ENCODE peak calls at places on chromosome X, in seven cellular contexts. T, G, Q, R, C, F and Z are unnamed samples.

GRCh38 chrX:106898462-106898861 is 4.7 kb downstream of the RIPPLY1 start:
- DNase-seq in T (no peak), G (no peak), Q (no peak), R (peak), C (no peak), F (peak), Z (peak)

GRCh38 chrX:154098551-154098950 is 1.0 kb upstream of the MECP2 start:
- DNase-seq in T (no peak), G (no peak), Q (no peak), R (no peak), C (no peak), F (no peak), Z (no peak)

GRCh38 chrX:107659768-107660167 is 31.5 kb downstream of the PRPS1 start:
- DNase-seq in T (no peak), G (no peak), Q (no peak), R (peak), C (no peak), F (peak), Z (peak)

GRCh38 chrX:74431807-74432206 is 10.5 kb downstream of the SLC16A2 start:
- DNase-seq in T (no peak), G (no peak), Q (no peak), R (no peak), C (no peak), F (no peak), Z (no peak)

GRCh38 chrX:3176439-3176820 is 135.2 kb downstream of the ARSF start:
- DNase-seq in T (no peak), G (no peak), Q (peak), R (no peak), C (no peak), F (no peak), Z (no peak)

GRCh38 chrX:19611636-19612376 is 96.5 kb upstream of the MAP3K15 start:
- DNase-seq in T (no peak), G (no peak), Q (no peak), R (no peak), C (no peak), F (no peak), Z (no peak)

GRCh38 chrX:129965166-129965565 is 17.3 kb upstream of the BCORL1 start:
- DNase-seq in T (no peak), G (no peak), Q (no peak), R (no peak), C (no peak), F (no peak), Z (no peak)

GRCh38 chrX:1661048-1661921 is 46.4 kb downstream of the ASMT start:
- DNase-seq in T (peak), G (no peak), Q (no peak), R (no peak), C (peak), F (no peak), Z (peak)

GRCh38 chrX:105765691-105766090 is 56.6 kb upstream of the NRK start:
- DNase-seq in T (no peak), G (no peak), Q (no peak), R (no peak), C (no peak), F (no peak), Z (no peak)

GRCh38 chrX:34656467-34656841 is 631 bp downstream of the TMEM47 start:
- DNase-seq in T (peak), G (no peak), Q (no peak), R (no peak), C (peak), F (no peak), Z (no peak)

GRCh38 chrX:13257223-13258051 is 62.4 kb downstream of the ATXN3L start:
- DNase-seq in T (no peak), G (no peak), Q (no peak), R (no peak), C (no peak), F (no peak), Z (peak)

GRCh38 chrX:120795301-120795700 is 80.4 kb downstream of the CT47B1 start:
- DNase-seq in T (no peak), G (no peak), Q (no peak), R (no peak), C (no peak), F (no peak), Z (no peak)

GRCh38 chrX:101078716-101079115 is at the start of gene TMEM35A:
- DNase-seq in T (no peak), G (no peak), Q (no peak), R (peak), C (no peak), F (no peak), Z (no peak)

GRCh38 chrX:24482823-24483410 is 17.8 kb downstream of the PDK3 start:
- DNase-seq in T (no peak), G (no peak), Q (peak), R (no peak), C (no peak), F (no peak), Z (no peak)

GRCh38 chrX:122868626-122869025 is 315.5 kb upstream of the GRIA3 start:
- DNase-seq in T (no peak), G (no peak), Q (no peak), R (no peak), C (no peak), F (no peak), Z (no peak)

GRCh38 chrX:57821703-57822375 is 88.4 kb downstream of the ZXDA start:
- DNase-seq in T (peak), G (no peak), Q (no peak), R (peak), C (no peak), F (peak), Z (peak)

GRCh38 chrX:10756365-10756915 is 136.1 kb upstream of the MID1 start:
- DNase-seq in T (no peak), G (no peak), Q (peak), R (no peak), C (no peak), F (peak), Z (no peak)

GRCh38 chrX:37862851-37863250 is 15.5 kb upstream of the DYNLT3 start:
- DNase-seq in T (no peak), G (no peak), Q (no peak), R (no peak), C (no peak), F (no peak), Z (no peak)

GRCh38 chrX:123424546-123424945 is 240.5 kb downstream of the GRIA3 start:
- DNase-seq in T (no peak), G (no peak), Q (peak), R (no peak), C (no peak), F (peak), Z (peak)

GRCh38 chrX:98338544-98338943 is 1454.8 kb downstream of the RPA4 start:
- DNase-seq in T (no peak), G (no peak), Q (no peak), R (no peak), C (no peak), F (peak), Z (no peak)

GRCh38 chrX:74419861-74420193 is 1.5 kb upstream of the SLC16A2 start:
- DNase-seq in T (no peak), G (no peak), Q (no peak), R (no peak), C (no peak), F (peak), Z (no peak)

GRCh38 chrX:40105791-40106676 is 8.3 kb upstream of the BCOR start:
- DNase-seq in T (no peak), G (peak), Q (no peak), R (peak), C (peak), F (no peak), Z (peak)

GRCh38 chrX:72576161-72576896 is 3.7 kb upstream of the HDAC8 start:
- DNase-seq in T (peak), G (no peak), Q (no peak), R (no peak), C (no peak), F (peak), Z (no peak)

GRCh38 chrX:136933617-136934145 is 53.2 kb upstream of the RBMX start:
- DNase-seq in T (no peak), G (peak), Q (no peak), R (no peak), C (no peak), F (no peak), Z (no peak)

GRCh38 chrX:23953908-23954269 is 46.1 kb downstream of the CXorf58 start:
- DNase-seq in T (no peak), G (no peak), Q (no peak), R (no peak), C (no peak), F (no peak), Z (no peak)

GRCh38 chrX:129997081-129997480 is 14.6 kb downstream of the BCORL1 start:
- DNase-seq in T (no peak), G (no peak), Q (no peak), R (no peak), C (no peak), F (no peak), Z (no peak)

DNA sequence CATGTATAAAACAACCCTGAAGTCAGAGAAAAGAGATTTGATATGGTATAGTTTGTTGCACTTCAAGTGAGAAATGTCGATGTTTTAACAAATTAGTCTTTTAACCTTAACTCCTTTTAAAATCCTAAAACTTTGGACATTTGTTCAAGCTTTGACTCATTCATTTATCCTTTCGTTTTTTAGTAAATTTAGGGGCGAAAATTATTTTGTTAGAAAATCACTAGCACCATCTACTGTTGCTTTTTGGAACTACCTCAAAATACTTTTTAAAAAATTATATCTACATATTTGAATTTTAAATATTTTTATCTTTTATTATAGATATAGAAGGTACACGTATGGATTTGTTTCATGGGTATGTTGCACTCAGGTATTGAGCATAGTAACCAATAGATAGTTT is 165.1 kb upstream of the POF1B start:
- DNase-seq in T (no peak), G (no peak), Q (no peak), R (no peak), C (no peak), F (no peak), Z (no peak)
- TF ChIP-seq CTCF in T (no peak), G (peak), Q (peak), R (peak), C (peak), F (no peak), Z (peak)

GRCh38 chrX:30489323-30489722 is 88.2 kb downstream of the TASL start:
- DNase-seq in T (no peak), G (no peak), Q (no peak), R (no peak), C (no peak), F (no peak), Z (no peak)
- TF ChIP-seq CTCF in T (no peak), G (no peak), Q (peak), R (peak), C (no peak), F (no peak), Z (no peak)

DNA sequence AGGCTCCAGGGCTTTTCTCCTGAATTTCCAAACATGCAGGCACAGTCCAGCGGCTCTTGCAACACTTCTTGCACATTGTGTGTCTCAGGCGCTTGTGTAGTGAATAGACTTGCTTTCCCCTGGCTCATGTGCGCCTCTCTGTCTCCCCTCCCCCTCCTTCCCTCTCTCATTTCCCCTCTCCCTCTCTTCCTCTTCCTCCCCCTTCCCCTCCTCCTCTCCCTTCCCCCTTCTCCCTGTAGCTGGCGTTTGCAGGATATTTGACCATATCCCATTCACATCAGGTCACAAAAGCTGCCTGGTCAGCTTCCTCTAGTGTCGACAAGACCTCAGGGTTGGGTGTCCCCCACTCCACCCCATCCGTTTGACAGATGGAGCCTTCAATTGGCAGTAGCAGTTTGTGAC is 2.4 kb downstream of the CHST7 start:
- DNase-seq in T (no peak), G (no peak), Q (no peak), R (no peak), C (no peak), F (no peak), Z (no peak)
- TF ChIP-seq CTCF in T (no peak), G (no peak), Q (no peak), R (no peak), C (no peak), F (no peak), Z (no peak)

DNA sequence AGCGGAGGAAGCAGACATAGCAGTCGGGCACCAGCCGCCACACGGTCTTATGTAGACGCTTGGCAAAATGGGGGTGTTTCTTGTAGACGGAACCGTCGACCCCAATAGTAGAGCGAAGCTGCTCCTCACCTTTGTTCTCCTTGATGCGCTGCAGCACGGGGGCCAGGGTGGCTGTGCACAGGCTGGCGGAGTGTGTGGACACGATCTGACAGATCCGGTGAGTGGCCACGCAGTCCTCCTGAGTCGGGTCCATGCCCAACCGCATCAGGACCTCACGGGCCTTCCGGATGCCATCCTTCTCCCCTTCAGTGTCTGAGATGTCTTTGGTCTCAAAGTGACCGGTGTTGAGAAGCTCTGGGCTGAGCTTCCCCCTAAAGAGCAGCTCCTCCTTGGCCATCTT is 153.0 kb downstream of the TENT5D start:
- DNase-seq in T (no peak), G (peak), Q (no peak), R (no peak), C (no peak), F (no peak), Z (no peak)
- TF ChIP-seq CTCF in T (no peak), G (no peak), Q (no peak), R (no peak), C (no peak), F (no peak), Z (no peak)

GRCh38 chrX:12138366-12139313 is at the start of gene FRMPD4:
- DNase-seq in T (no peak), G (peak), Q (no peak), R (peak), C (no peak), F (no peak), Z (no peak)
- TF ChIP-seq CTCF in T (no peak), G (no peak), Q (no peak), R (no peak), C (no peak), F (peak), Z (no peak)

GRCh38 chrX:14963447-14964236 is 90.4 kb downstream of the MOSPD2 start:
- DNase-seq in T (no peak), G (no peak), Q (peak), R (no peak), C (no peak), F (peak), Z (no peak)

GRCh38 chrX:14964500-14964899 is 91.3 kb downstream of the MOSPD2 start:
- DNase-seq in T (no peak), G (no peak), Q (no peak), R (no peak), C (no peak), F (peak), Z (no peak)
- TF ChIP-seq CTCF in T (no peak), G (no peak), Q (no peak), R (peak), C (no peak), F (peak), Z (no peak)